ENCODE peak calls at places on chromosomes 3 and 15, in nine cellular contexts. S is heart right ventricle, T is breast epithelium, U is endothelial cell of umbilical vein, P is lower leg skin, Y is kidney, E is gastrocnemius medialis, Z is Caco-2, D is fibroblast of lung. B is an unnamed sample.

GRCh38 chr15:70430029-70430428 is 332.3 kb upstream of the TLE3 start:
- DNase-seq in E (no peak), U (no peak), Y (no peak), Z (peak; percentile 56), T (no peak), S (no peak), D (peak; percentile 74), P (no peak), B (no peak)

GRCh38 chr3:45628746-45629145 is 34.2 kb downstream of the LIMD1 start:
- DNase-seq in P (no peak), E (no peak), T (no peak), U (no peak), Y (no peak), S (no peak), D (no peak), Z (no peak), B (no peak)

GRCh38 chr3:194269610-194270145 is 81.5 kb downstream of the CPN2 start:
- DNase-seq in S (peak; percentile 94), T (peak; percentile 62), U (peak; percentile 85), Z (no peak), P (peak; percentile 62), D (peak; percentile 78), Y (peak; percentile 96), E (peak; percentile 67), B (no peak)

GRCh38 chr3:58604031-58604430 is 26.8 kb upstream of the FAM107A start:
- DNase-seq in P (no peak), D (no peak), S (no peak), E (no peak), T (no peak), U (no peak), Y (no peak), Z (no peak), B (no peak)

GRCh38 chr3:138370321-138370720 is 21.9 kb downstream of the MRAS start:
- DNase-seq in Z (no peak), S (no peak), P (no peak), Y (no peak), D (no peak), T (no peak), E (no peak), U (no peak), B (no peak)

GRCh38 chr3:125334675-125335560 is 40.2 kb downstream of the ZNF148 start:
- DNase-seq in P (no peak), T (no peak), S (no peak), Y (no peak), Z (no peak), E (no peak), D (no peak), U (peak; percentile 61), B (no peak)

GRCh38 chr3:52240059-52240885 is 1.3 kb upstream of the TWF2 start:
- DNase-seq in E (peak; percentile 81), D (peak; percentile 98), S (no peak), Y (no peak), Z (peak; percentile 50), T (peak; percentile 58), P (peak; percentile 78), U (no peak), B (no peak)

GRCh38 chr15:89646416-89647141 is 8.7 kb downstream of the KIF7 start:
- DNase-seq in Z (no peak), Y (peak; percentile 53), T (no peak), S (no peak), D (no peak), P (no peak), U (no peak), E (no peak), B (no peak)

GRCh38 chr15:99961011-99961441 is 227.8 kb upstream of the LYSMD4 start:
- DNase-seq in Y (no peak), P (peak; percentile 16), S (no peak), Z (no peak), D (no peak), U (no peak), T (no peak), E (no peak), B (no peak)
- TF ChIP-seq CTCF in Y (peak; percentile 28), P (no peak), S (peak; percentile 56), Z (no peak), D (no peak), U (no peak), T (no peak), E (no peak), B (peak; percentile 39)

GRCh38 chr15:67416891-67417290 is 104.0 kb upstream of the C15orf61 start:
- DNase-seq in P (no peak), S (no peak), D (no peak), T (no peak), Y (no peak), U (no peak), Z (no peak), E (no peak), B (no peak)

GRCh38 chr15:67419705-67420104 is 101.2 kb upstream of the C15orf61 start:
- DNase-seq in T (no peak), U (no peak), E (no peak), P (no peak), Z (no peak), Y (no peak), D (no peak), S (no peak), B (no peak)

GRCh38 chr15:67421105-67421504 is 99.8 kb upstream of the C15orf61 start:
- DNase-seq in Z (peak; percentile 15), U (no peak), P (no peak), E (no peak), T (no peak), S (no peak), D (no peak), Y (no peak), B (no peak)

GRCh38 chr15:67420137-67420536 is 100.8 kb upstream of the C15orf61 start:
- DNase-seq in D (no peak), S (no peak), Z (no peak), T (no peak), U (no peak), E (no peak), Y (no peak), P (no peak), B (no peak)

DNA sequence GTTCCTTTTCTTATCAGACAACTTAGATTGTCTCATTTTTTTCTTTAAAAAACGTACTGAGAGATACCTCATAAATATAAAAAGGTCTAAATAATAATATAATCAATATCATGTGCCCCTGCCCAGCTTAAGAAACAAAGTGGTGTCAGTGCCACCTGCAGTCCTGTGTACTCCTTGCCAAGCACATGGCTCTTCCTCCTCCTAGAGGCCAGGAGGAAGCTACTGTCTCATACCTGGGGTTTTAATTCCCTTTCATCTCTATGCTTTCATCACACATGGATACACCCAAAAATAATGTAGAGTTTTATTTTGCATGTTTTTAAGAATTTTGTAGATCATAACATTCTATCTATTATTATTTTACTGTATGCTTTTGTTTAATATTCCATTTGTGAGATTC is 98.6 kb upstream of the C15orf61 start:
- DNase-seq in E (no peak), T (no peak), D (no peak), P (no peak), S (no peak), Z (no peak), U (no peak), Y (no peak), B (no peak)
- TF ChIP-seq CTCF in E (no peak), T (no peak), D (no peak), P (no peak), S (no peak), Z (no peak), U (no peak), Y (no peak), B (no peak)

GRCh38 chr3:170484869-170485268 is 66.2 kb downstream of the CLDN11 start:
- DNase-seq in Z (no peak), U (no peak), Y (no peak), T (no peak), E (no peak), S (no peak), P (no peak), D (no peak), B (no peak)

GRCh38 chr3:170485696-170486095 is 67.0 kb downstream of the CLDN11 start:
- DNase-seq in D (no peak), S (no peak), T (no peak), Z (no peak), E (no peak), P (no peak), U (no peak), Y (no peak), B (no peak)

GRCh38 chr3:170482199-170482598 is 63.5 kb downstream of the CLDN11 start:
- DNase-seq in Z (no peak), U (no peak), E (no peak), Y (no peak), D (no peak), P (no peak), T (no peak), S (no peak), B (no peak)

GRCh38 chr3:170485294-170485693 is 66.6 kb downstream of the CLDN11 start:
- DNase-seq in E (no peak), T (no peak), U (no peak), S (no peak), D (no peak), Y (no peak), Z (no peak), P (no peak), B (no peak)

GRCh38 chr3:170483485-170484262 is 65.0 kb downstream of the CLDN11 start:
- DNase-seq in P (no peak), T (no peak), E (no peak), D (no peak), Y (no peak), Z (peak; percentile 4), S (no peak), U (no peak), B (no peak)
- TF ChIP-seq CTCF in P (no peak), T (no peak), E (no peak), D (no peak), Y (no peak), Z (peak; percentile 21), S (no peak), U (no peak), B (peak; percentile 33)

GRCh38 chr3:192336286-192336685 is 391.1 kb downstream of the FGF12 start:
- DNase-seq in T (no peak), P (no peak), Z (no peak), S (no peak), Y (no peak), U (no peak), D (no peak), E (no peak), B (no peak)
- TF ChIP-seq CTCF in T (no peak), P (no peak), Z (peak; percentile 17), S (peak; percentile 6), Y (no peak), U (no peak), D (no peak), E (no peak), B (no peak)

GRCh38 chr15:39171944-39172368 is 408.9 kb upstream of the THBS1 start:
- DNase-seq in P (peak; percentile 50), Y (peak; percentile 79), D (peak; percentile 98), S (no peak), T (peak; percentile 69), Z (peak; percentile 71), U (peak; percentile 99), E (peak; percentile 52), B (no peak)
- TF ChIP-seq CTCF in P (no peak), Y (peak; percentile 50), D (peak; percentile 37), S (peak; percentile 60), T (peak; percentile 14), Z (peak; percentile 28), U (peak; percentile 62), E (no peak), B (peak; percentile 51)